ENCODE peak calls at places on chromosomes 12 and 14, in four cellular contexts. V is GM12878, Q is HepG2, P is H1. W is an unnamed sample.

GRCh38 chr12:102971227-102971626 is 13.8 kb downstream of the ASCL1 start:
- DNase-seq in V (no peak), Q (no peak), P (no peak), W (no peak)

GRCh38 chr12:124411291-124411878 is 116.5 kb downstream of the RFLNA start:
- DNase-seq in V (no peak), Q (no peak), P (no peak), W (no peak)

GRCh38 chr12:10636611-10637010 is 23.2 kb upstream of the MAGOHB start:
- DNase-seq in V (no peak), Q (no peak), P (no peak), W (no peak)

GRCh38 chr14:50396636-50397460 is at the start of gene CDKL1:
- DNase-seq in V (no peak), Q (peak; percentile 32), P (peak; percentile 84), W (peak; percentile 27)

GRCh38 chr14:67566908-67567307 is 33.2 kb downstream of the PIGH start:
- DNase-seq in V (no peak), Q (no peak), P (no peak), W (peak; percentile 25)

GRCh38 chr12:100576311-100577036 is 3.0 kb downstream of the GAS2L3 start:
- DNase-seq in V (no peak), Q (no peak), P (no peak), W (no peak)

GRCh38 chr12:60684988-60685655 is 1089.3 kb downstream of the SLC16A7 start:
- DNase-seq in V (no peak), Q (no peak), P (no peak), W (peak; percentile 8)

GRCh38 chr14:82354126-82354525 is 820.5 kb upstream of the SEL1L start:
- DNase-seq in V (no peak), Q (no peak), P (no peak), W (no peak)

GRCh38 chr12:109833307-109834189 is at the start of gene TRPV4:
- DNase-seq in V (no peak), Q (no peak), P (peak; percentile 77), W (peak; percentile 39)

GRCh38 chr12:20432290-20432689 is 64.0 kb downstream of the PDE3A start:
- DNase-seq in V (no peak), Q (no peak), P (no peak), W (no peak)

GRCh38 chr12:23168459-23168858 is 543.5 kb downstream of the ETNK1 start:
- DNase-seq in V (no peak), Q (no peak), P (no peak), W (no peak)

GRCh38 chr12:96534339-96534738 is 45.0 kb downstream of the CFAP54 start:
- DNase-seq in V (no peak), Q (peak; percentile 76), P (no peak), W (no peak)

GRCh38 chr12:86735072-86735471 is 478.9 kb upstream of the MGAT4C start:
- DNase-seq in V (no peak), Q (no peak), P (no peak), W (no peak)

GRCh38 chr12:67625004-67625403 is 23.5 kb upstream of the DYRK2 start:
- DNase-seq in V (no peak), Q (no peak), P (no peak), W (no peak)

GRCh38 chr14:64212666-64213065 is 81.5 kb downstream of the ESR2 start:
- DNase-seq in V (no peak), Q (no peak), P (no peak), W (no peak)

GRCh38 chr14:72699852-72700257 is 194.0 kb downstream of the DPF3 start:
- DNase-seq in V (no peak), Q (no peak), P (no peak), W (no peak)

GRCh38 chr12:79055926-79056674 is 191.5 kb downstream of the SYT1 start:
- DNase-seq in V (no peak), Q (no peak), P (no peak), W (no peak)

GRCh38 chr14:67674139-67674479 is 323 bp downstream of the VTI1B start:
- DNase-seq in V (no peak), Q (peak; percentile 62), P (peak; percentile 85), W (peak; percentile 38)

GRCh38 chr12:62403031-62403430 is 63.6 kb upstream of the MON2 start:
- DNase-seq in V (no peak), Q (no peak), P (no peak), W (no peak)

GRCh38 chr12:109393437-109394345 is 46.0 kb downstream of the MYO1H start:
- DNase-seq in V (no peak), Q (peak; percentile 35), P (no peak), W (peak; percentile 68)

GRCh38 chr12:9646794-9647622 is 22.5 kb upstream of the CLEC2D start:
- DNase-seq in V (no peak), Q (no peak), P (no peak), W (peak; percentile 51)

GRCh38 chr12:108700833-108701450 is 30.4 kb downstream of the CORO1C start:
- DNase-seq in V (no peak), Q (no peak), P (no peak), W (no peak)

GRCh38 chr12:119797090-119797489 is 80.0 kb downstream of the CIT start:
- DNase-seq in V (no peak), Q (no peak), P (no peak), W (no peak)

GRCh38 chr12:105227879-105228278 is 8.1 kb downstream of the APPL2 start:
- DNase-seq in V (no peak), Q (no peak), P (no peak), W (no peak)

GRCh38 chr14:70885343-70886014 is 21.8 kb upstream of the PCNX1 start:
- DNase-seq in V (no peak), Q (no peak), P (no peak), W (no peak)

GRCh38 chr14:53491256-53491905 is 338.3 kb upstream of the DDHD1 start:
- DNase-seq in V (no peak), Q (no peak), P (no peak), W (no peak)

GRCh38 chr12:114399664-114400211 is 6.2 kb downstream of the TBX5 start:
- DNase-seq in V (no peak), Q (no peak), P (peak; percentile 95), W (peak; percentile 85)

GRCh38 chr12:110917467-110917866 is 2.9 kb downstream of the MYL2 start:
- DNase-seq in V (no peak), Q (peak; percentile 35), P (no peak), W (peak; percentile 39)

GRCh38 chr14:69610859-69611263 is 535 bp upstream of the SUSD6 start:
- DNase-seq in V (no peak), Q (no peak), P (no peak), W (no peak)

DNA sequence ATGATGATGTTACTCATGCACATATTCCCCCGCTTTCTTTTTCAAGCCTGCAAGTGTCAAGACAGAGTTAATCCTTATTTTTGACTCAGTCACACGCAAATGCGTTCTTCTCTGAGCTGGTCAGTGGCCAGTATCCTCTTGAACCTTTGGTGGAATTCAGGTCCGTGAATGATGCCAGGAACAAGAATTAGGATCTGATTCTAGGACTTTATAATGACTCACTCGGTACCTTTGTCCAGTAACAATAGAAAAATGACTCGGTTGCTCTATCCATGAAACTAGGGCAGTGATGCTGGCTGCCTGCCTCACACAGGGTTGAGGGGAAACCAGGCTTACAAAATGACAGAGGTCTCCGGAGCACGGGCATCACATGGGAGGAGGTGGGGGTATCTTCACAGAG is 185.8 kb upstream of the NUDT4 start:
- DNase-seq in V (no peak), Q (no peak), P (no peak), W (no peak)
- TF ChIP-seq SUZ12 in V (no peak), Q (no peak), P (no peak), W (no peak)

GRCh38 chr14:99554757-99555531 is 49.1 kb downstream of the CCDC85C start:
- DNase-seq in V (no peak), Q (peak; percentile 88), P (no peak), W (no peak)

GRCh38 chr14:99552572-99553216 is 51.3 kb downstream of the CCDC85C start:
- DNase-seq in V (no peak), Q (peak; percentile 88), P (no peak), W (no peak)

GRCh38 chr14:99552021-99552553 is 51.9 kb downstream of the CCDC85C start:
- DNase-seq in V (no peak), Q (no peak), P (no peak), W (no peak)

GRCh38 chr14:99556134-99556791 is 47.7 kb downstream of the CCDC85C start:
- DNase-seq in V (no peak), Q (peak; percentile 37), P (no peak), W (no peak)

GRCh38 chr14:99554184-99554583 is 49.8 kb downstream of the CCDC85C start:
- DNase-seq in V (no peak), Q (no peak), P (no peak), W (no peak)
- H3K4me1 ChIP-seq in V (peaks cover 2% of the 10 kb centered on the region), Q (peaks cover 95% of the 10 kb centered on the region), P (peaks cover 4% of the 10 kb centered on the region), W (peaks cover 15% of the 10 kb centered on the region)

GRCh38 chr12:70359458-70360197 is 6.5 kb upstream of the KCNMB4 start:
- DNase-seq in V (no peak), Q (no peak), P (no peak), W (no peak)
- TF ChIP-seq SUZ12 in V (no peak), Q (no peak), P (no peak), W (no peak)

DNA sequence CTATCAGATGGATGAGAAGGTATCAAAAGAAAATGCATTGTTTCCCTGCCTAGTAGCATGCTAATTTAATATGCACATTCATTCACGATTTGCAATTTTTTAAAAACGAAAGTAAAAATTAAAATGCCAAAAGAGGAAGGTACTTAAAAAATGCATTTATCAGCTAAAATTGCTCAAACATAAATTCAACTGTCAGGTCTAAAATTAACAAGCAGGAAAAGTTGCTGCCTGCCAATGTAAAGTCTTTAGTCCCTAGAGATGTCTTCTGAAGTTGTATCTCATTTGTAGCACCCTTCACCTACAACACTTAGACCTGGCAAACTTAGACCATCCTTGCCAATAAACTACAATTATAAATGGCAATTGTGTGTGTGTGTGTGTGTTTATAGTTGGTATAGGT is 7.8 kb downstream of the ATF7 start:
- DNase-seq in V (no peak), Q (no peak), P (no peak), W (no peak)
- H3K4me1 ChIP-seq in V (peaks cover 16% of the 10 kb centered on the region), Q (peaks cover 10% of the 10 kb centered on the region), P (no peaks in the 10 kb centered on the region), W (no peaks in the 10 kb centered on the region)

GRCh38 chr12:132765366-132765765 is 3.7 kb upstream of the ANKLE2 start:
- DNase-seq in V (no peak), Q (no peak), P (no peak), W (no peak)

GRCh38 chr12:132764231-132764630 is 2.6 kb upstream of the ANKLE2 start:
- DNase-seq in V (no peak), Q (no peak), P (no peak), W (no peak)

GRCh38 chr12:132761032-132761910 is at the start of gene ANKLE2:
- DNase-seq in V (no peak), Q (peak; percentile 23), P (no peak), W (no peak)

GRCh38 chr12:132766380-132767085 is 4.9 kb upstream of the ANKLE2 start:
- DNase-seq in V (no peak), Q (no peak), P (no peak), W (no peak)

GRCh38 chr12:132761911-132762583 is 415 bp upstream of the ANKLE2 start:
- DNase-seq in V (no peak), Q (peak; percentile 77), P (peak; percentile 84), W (peak; percentile 78)
- TF ChIP-seq SUZ12 in V (no peak), Q (no peak), P (no peak), W (no peak)

GRCh38 chr12:120835304-120835612 is 68.9 kb downstream of the SPPL3 start:
- DNase-seq in V (no peak), Q (no peak), P (no peak), W (no peak)
- H3K4me1 ChIP-seq in V (peaks cover 54% of the 10 kb centered on the region), Q (peaks cover 9% of the 10 kb centered on the region), P (no peaks in the 10 kb centered on the region), W (no peaks in the 10 kb centered on the region)

W was measured in NT2/D1.